ENCODE peak calls at places on chromosome 5, in seven cellular contexts. One of them, this sample, is unnamed.

GRCh38 chr5:157265714-157266285 is at the start of gene CYFIP2:
- DNase-seq in PC-3: peak; percentile 80
- DNase-seq in fibroblast of lung: peak; percentile 23
- DNase-seq in dorsolateral prefrontal cortex: peak; percentile 77
- DNase-seq in sigmoid colon: peak; percentile 68
- DNase-seq in adipocyte: peak; percentile 77
- DNase-seq in cardiac muscle cell: peak; percentile 19
- DNase-seq in this sample: peak; percentile 30

GRCh38 chr5:97101189-97101910 is 41.1 kb downstream of the LIX1 start:
- DNase-seq in cardiac muscle cell: no peak
- DNase-seq in sigmoid colon: no peak
- DNase-seq in dorsolateral prefrontal cortex: no peak
- DNase-seq in fibroblast of lung: peak; percentile 40
- DNase-seq in PC-3: no peak
- DNase-seq in adipocyte: peak; percentile 16
- DNase-seq in this sample: no peak

GRCh38 chr5:151018846-151019245 is 1.5 kb upstream of the GPX3 start:
- DNase-seq in dorsolateral prefrontal cortex: no peak
- DNase-seq in sigmoid colon: no peak
- DNase-seq in adipocyte: no peak
- DNase-seq in fibroblast of lung: peak; percentile 56
- DNase-seq in cardiac muscle cell: no peak
- DNase-seq in PC-3: no peak
- DNase-seq in this sample: no peak

GRCh38 chr5:100647461-100648230 is 112.5 kb downstream of the FAM174A start:
- DNase-seq in adipocyte: peak; percentile 11
- DNase-seq in dorsolateral prefrontal cortex: no peak
- DNase-seq in sigmoid colon: peak; percentile 74
- DNase-seq in fibroblast of lung: peak; percentile 27
- DNase-seq in cardiac muscle cell: peak; percentile 33
- DNase-seq in PC-3: peak; percentile 57
- DNase-seq in this sample: peak; percentile 6

GRCh38 chr5:122493776-122494518 is 181.9 kb downstream of the SNCAIP start:
- DNase-seq in sigmoid colon: no peak
- DNase-seq in adipocyte: no peak
- DNase-seq in fibroblast of lung: peak; percentile 45
- DNase-seq in PC-3: peak; percentile 15
- DNase-seq in dorsolateral prefrontal cortex: no peak
- DNase-seq in cardiac muscle cell: no peak
- DNase-seq in this sample: no peak

GRCh38 chr5:86909461-86909881 is 291.7 kb downstream of the COX7C start:
- DNase-seq in sigmoid colon: no peak
- DNase-seq in dorsolateral prefrontal cortex: no peak
- DNase-seq in adipocyte: peak; percentile 28
- DNase-seq in PC-3: peak; percentile 97
- DNase-seq in cardiac muscle cell: peak; percentile 74
- DNase-seq in fibroblast of lung: peak; percentile 70
- DNase-seq in this sample: no peak

GRCh38 chr5:35269006-35269405 is 38.7 kb upstream of the PRLR start:
- DNase-seq in PC-3: no peak
- DNase-seq in sigmoid colon: no peak
- DNase-seq in dorsolateral prefrontal cortex: no peak
- DNase-seq in adipocyte: no peak
- DNase-seq in fibroblast of lung: no peak
- DNase-seq in cardiac muscle cell: no peak
- DNase-seq in this sample: no peak

GRCh38 chr5:93926831-93927600 is 185.6 kb upstream of the POU5F2 start:
- DNase-seq in cardiac muscle cell: no peak
- DNase-seq in PC-3: no peak
- DNase-seq in dorsolateral prefrontal cortex: no peak
- DNase-seq in fibroblast of lung: peak; percentile 64
- DNase-seq in sigmoid colon: no peak
- DNase-seq in adipocyte: peak; percentile 21
- DNase-seq in this sample: no peak

GRCh38 chr5:102049517-102049916 is 246.6 kb downstream of the SLCO4C1 start:
- DNase-seq in cardiac muscle cell: no peak
- DNase-seq in fibroblast of lung: no peak
- DNase-seq in dorsolateral prefrontal cortex: no peak
- DNase-seq in PC-3: no peak
- DNase-seq in sigmoid colon: no peak
- DNase-seq in adipocyte: no peak
- DNase-seq in this sample: no peak

DNA sequence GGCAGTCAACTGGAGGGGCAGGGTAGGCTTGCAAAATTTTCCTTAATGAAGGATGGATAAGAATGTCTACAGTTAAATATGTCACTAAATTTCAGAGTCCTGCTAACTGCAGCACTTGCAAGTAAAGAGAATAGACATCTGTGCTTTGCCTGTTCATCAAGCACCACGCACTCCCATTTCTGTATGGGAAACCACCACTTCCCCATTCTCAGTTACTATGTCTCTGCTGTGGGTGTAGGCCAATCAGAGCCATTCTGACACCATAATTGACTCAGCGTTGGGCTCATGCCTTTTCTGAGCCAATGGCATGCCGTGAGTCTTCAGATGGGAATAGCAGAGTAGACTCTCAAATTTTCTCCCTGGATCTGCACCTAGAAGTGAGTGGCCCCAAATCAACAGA is 247.5 kb downstream of the GABRB2 start:
- DNase-seq in adipocyte: no peak
- DNase-seq in sigmoid colon: no peak
- DNase-seq in dorsolateral prefrontal cortex: no peak
- DNase-seq in fibroblast of lung: no peak
- DNase-seq in PC-3: no peak
- DNase-seq in cardiac muscle cell: no peak
- DNase-seq in this sample: no peak
- H3K4me3 ChIP-seq in adipocyte: no peak overlapping the region
- H3K4me3 ChIP-seq in sigmoid colon: no peak overlapping the region
- H3K4me3 ChIP-seq in dorsolateral prefrontal cortex: no peak overlapping the region
- H3K4me3 ChIP-seq in fibroblast of lung: no peak overlapping the region
- H3K4me3 ChIP-seq in PC-3: no peak overlapping the region
- H3K4me3 ChIP-seq in cardiac muscle cell: no peak overlapping the region
- H3K4me3 ChIP-seq in this sample: no peak overlapping the region

GRCh38 chr5:149424371-149425315 is 45.6 kb upstream of the IL17B start:
- DNase-seq in dorsolateral prefrontal cortex: no peak
- DNase-seq in fibroblast of lung: peak; percentile 43
- DNase-seq in PC-3: no peak
- DNase-seq in sigmoid colon: no peak
- DNase-seq in adipocyte: no peak
- DNase-seq in cardiac muscle cell: no peak
- DNase-seq in this sample: no peak

GRCh38 chr5:149426931-149427330 is 47.8 kb upstream of the IL17B start:
- DNase-seq in dorsolateral prefrontal cortex: no peak
- DNase-seq in sigmoid colon: no peak
- DNase-seq in adipocyte: no peak
- DNase-seq in PC-3: peak; percentile 44
- DNase-seq in cardiac muscle cell: no peak
- DNase-seq in fibroblast of lung: peak; percentile 73
- DNase-seq in this sample: no peak

GRCh38 chr5:149423287-149424268 is 44.5 kb upstream of the IL17B start:
- DNase-seq in adipocyte: peak; percentile 57
- DNase-seq in fibroblast of lung: peak; percentile 85
- DNase-seq in PC-3: no peak
- DNase-seq in cardiac muscle cell: peak; percentile 72
- DNase-seq in dorsolateral prefrontal cortex: no peak
- DNase-seq in sigmoid colon: peak; percentile 89
- DNase-seq in this sample: no peak

GRCh38 chr5:149427374-149427773 is 48.3 kb upstream of the IL17B start:
- DNase-seq in PC-3: no peak
- DNase-seq in dorsolateral prefrontal cortex: no peak
- DNase-seq in sigmoid colon: no peak
- DNase-seq in fibroblast of lung: no peak
- DNase-seq in adipocyte: no peak
- DNase-seq in cardiac muscle cell: no peak
- DNase-seq in this sample: no peak

GRCh38 chr5:149425729-149426128 is 46.6 kb upstream of the IL17B start:
- DNase-seq in sigmoid colon: no peak
- DNase-seq in dorsolateral prefrontal cortex: no peak
- DNase-seq in cardiac muscle cell: no peak
- DNase-seq in fibroblast of lung: no peak
- DNase-seq in adipocyte: no peak
- DNase-seq in PC-3: no peak
- DNase-seq in this sample: no peak
- H3K4me3 ChIP-seq in sigmoid colon: no peak overlapping the region
- H3K4me3 ChIP-seq in dorsolateral prefrontal cortex: no peak overlapping the region
- H3K4me3 ChIP-seq in cardiac muscle cell: peak overlapping the region; percentile 37
- H3K4me3 ChIP-seq in fibroblast of lung: no peak overlapping the region
- H3K4me3 ChIP-seq in adipocyte: no peak overlapping the region
- H3K4me3 ChIP-seq in PC-3: no peak overlapping the region
- H3K4me3 ChIP-seq in this sample: no peak overlapping the region

DNA sequence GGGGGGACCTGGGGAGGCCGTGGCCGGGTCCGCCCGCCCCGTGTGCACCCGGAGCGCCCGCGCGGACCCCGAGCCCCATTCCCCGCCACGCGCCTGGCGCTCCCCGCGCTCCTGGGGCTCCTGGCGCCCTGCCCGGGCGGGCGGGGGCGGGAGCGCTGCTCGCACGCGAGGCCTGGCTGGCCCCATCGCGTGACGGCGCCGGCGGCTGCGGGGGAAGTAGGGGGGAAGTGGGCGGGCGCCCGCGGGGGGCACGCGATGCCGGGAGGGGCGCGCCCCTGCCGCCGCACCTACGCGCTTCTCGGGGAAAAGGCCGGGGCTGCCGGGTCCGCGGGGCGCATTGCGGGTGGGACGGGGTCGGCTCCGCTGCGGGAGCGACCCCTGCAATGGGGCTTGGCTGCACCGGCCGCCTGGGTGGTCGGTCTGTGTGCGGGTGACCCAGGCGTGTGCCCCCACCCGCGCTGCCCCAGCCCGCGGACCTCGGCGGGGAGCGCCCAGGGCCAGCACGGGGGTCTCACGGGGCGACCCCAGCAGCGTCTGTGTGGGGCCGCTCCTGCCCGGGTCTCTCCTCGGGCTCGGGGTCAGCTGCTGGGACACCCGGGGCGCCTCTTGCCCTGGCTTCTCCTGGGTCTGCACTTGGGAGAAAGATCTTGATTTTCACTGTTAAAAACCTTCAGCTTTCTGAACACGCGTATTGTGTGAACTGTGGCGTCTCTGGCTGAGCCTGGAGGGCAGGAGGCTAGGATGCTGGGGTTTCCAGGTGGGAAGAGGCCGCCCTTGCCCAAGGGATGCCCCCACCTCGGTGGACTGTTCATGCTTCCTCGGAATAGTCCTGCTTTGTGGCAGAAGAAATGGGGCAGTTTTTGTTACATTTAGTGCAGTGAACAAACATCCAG is 52.4 kb downstream of the AHRR start:
- DNase-seq in dorsolateral prefrontal cortex: no peak
- DNase-seq in PC-3: peak; percentile 37
- DNase-seq in sigmoid colon: no peak
- DNase-seq in adipocyte: peak; percentile 89
- DNase-seq in cardiac muscle cell: peak; percentile 73
- DNase-seq in fibroblast of lung: peak; percentile 67
- DNase-seq in this sample: peak; percentile 66
- H3K4me3 ChIP-seq in dorsolateral prefrontal cortex: peak overlapping the region; percentile 61
- H3K4me3 ChIP-seq in PC-3: no peak overlapping the region
- H3K4me3 ChIP-seq in sigmoid colon: peak overlapping the region; percentile 59
- H3K4me3 ChIP-seq in adipocyte: peak overlapping the region; percentile 71
- H3K4me3 ChIP-seq in cardiac muscle cell: peak overlapping the region; percentile 26
- H3K4me3 ChIP-seq in fibroblast of lung: peak overlapping the region; percentile 57
- H3K4me3 ChIP-seq in this sample: no peak overlapping the region

DNA sequence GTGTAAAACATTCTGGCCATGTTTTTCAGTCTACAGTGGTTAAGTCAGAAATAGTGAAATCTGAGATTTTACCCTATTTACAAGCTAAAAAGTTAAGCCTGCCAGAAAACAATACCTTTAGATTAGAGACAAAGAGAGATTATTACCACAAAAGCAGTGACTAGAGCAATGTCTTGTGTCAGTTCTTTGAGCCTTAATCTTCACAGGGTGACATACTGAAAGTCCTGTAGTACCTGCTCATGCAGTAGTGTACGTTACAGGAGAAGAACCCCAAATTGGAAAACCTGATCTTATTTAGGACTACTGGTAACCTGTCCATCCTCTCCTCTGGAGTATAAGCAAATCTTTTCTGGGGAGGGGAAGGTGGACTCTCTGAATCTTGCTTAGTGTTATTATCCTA is 55.6 kb downstream of the ERBIN start:
- DNase-seq in cardiac muscle cell: no peak
- DNase-seq in sigmoid colon: no peak
- DNase-seq in dorsolateral prefrontal cortex: no peak
- DNase-seq in fibroblast of lung: no peak
- DNase-seq in adipocyte: no peak
- DNase-seq in PC-3: no peak
- DNase-seq in this sample: no peak
- H3K4me3 ChIP-seq in cardiac muscle cell: no peak overlapping the region
- H3K4me3 ChIP-seq in sigmoid colon: no peak overlapping the region
- H3K4me3 ChIP-seq in dorsolateral prefrontal cortex: no peak overlapping the region
- H3K4me3 ChIP-seq in fibroblast of lung: no peak overlapping the region
- H3K4me3 ChIP-seq in adipocyte: no peak overlapping the region
- H3K4me3 ChIP-seq in PC-3: no peak overlapping the region
- H3K4me3 ChIP-seq in this sample: no peak overlapping the region

GRCh38 chr5:14211818-14212799 is 69.0 kb downstream of the TRIO start:
- DNase-seq in sigmoid colon: no peak
- DNase-seq in PC-3: no peak
- DNase-seq in cardiac muscle cell: no peak
- DNase-seq in fibroblast of lung: no peak
- DNase-seq in adipocyte: no peak
- DNase-seq in dorsolateral prefrontal cortex: no peak
- DNase-seq in this sample: no peak
- H3K4me3 ChIP-seq in sigmoid colon: no peak overlapping the region
- H3K4me3 ChIP-seq in PC-3: no peak overlapping the region
- H3K4me3 ChIP-seq in cardiac muscle cell: no peak overlapping the region
- H3K4me3 ChIP-seq in fibroblast of lung: no peak overlapping the region
- H3K4me3 ChIP-seq in adipocyte: no peak overlapping the region
- H3K4me3 ChIP-seq in dorsolateral prefrontal cortex: no peak overlapping the region
- H3K4me3 ChIP-seq in this sample: no peak overlapping the region

GRCh38 chr5:40347981-40348725 is 331.6 kb upstream of the PTGER4 start:
- DNase-seq in sigmoid colon: no peak
- DNase-seq in PC-3: no peak
- DNase-seq in adipocyte: no peak
- DNase-seq in fibroblast of lung: no peak
- DNase-seq in cardiac muscle cell: no peak
- DNase-seq in dorsolateral prefrontal cortex: peak; percentile 73
- DNase-seq in this sample: no peak
- H3K4me3 ChIP-seq in sigmoid colon: no peak overlapping the region
- H3K4me3 ChIP-seq in PC-3: no peak overlapping the region
- H3K4me3 ChIP-seq in adipocyte: no peak overlapping the region
- H3K4me3 ChIP-seq in fibroblast of lung: no peak overlapping the region
- H3K4me3 ChIP-seq in cardiac muscle cell: no peak overlapping the region
- H3K4me3 ChIP-seq in dorsolateral prefrontal cortex: no peak overlapping the region
- H3K4me3 ChIP-seq in this sample: no peak overlapping the region

GRCh38 chr5:55714339-55714738 is 2.2 kb upstream of the SLC38A9 start:
- DNase-seq in PC-3: no peak
- DNase-seq in cardiac muscle cell: no peak
- DNase-seq in fibroblast of lung: no peak
- DNase-seq in adipocyte: no peak
- DNase-seq in sigmoid colon: no peak
- DNase-seq in dorsolateral prefrontal cortex: no peak
- DNase-seq in this sample: no peak

GRCh38 chr5:55713871-55714270 is 1.7 kb upstream of the SLC38A9 start:
- DNase-seq in sigmoid colon: no peak
- DNase-seq in dorsolateral prefrontal cortex: no peak
- DNase-seq in adipocyte: peak; percentile 9
- DNase-seq in cardiac muscle cell: no peak
- DNase-seq in fibroblast of lung: no peak
- DNase-seq in PC-3: no peak
- DNase-seq in this sample: no peak

GRCh38 chr5:55714749-55715148 is 2.6 kb upstream of the SLC38A9 start:
- DNase-seq in adipocyte: no peak
- DNase-seq in cardiac muscle cell: no peak
- DNase-seq in sigmoid colon: no peak
- DNase-seq in PC-3: no peak
- DNase-seq in fibroblast of lung: no peak
- DNase-seq in dorsolateral prefrontal cortex: no peak
- DNase-seq in this sample: no peak

GRCh38 chr5:55711531-55712022 is 547 bp downstream of the SLC38A9 start:
- DNase-seq in fibroblast of lung: no peak
- DNase-seq in adipocyte: no peak
- DNase-seq in cardiac muscle cell: no peak
- DNase-seq in sigmoid colon: no peak
- DNase-seq in dorsolateral prefrontal cortex: no peak
- DNase-seq in PC-3: no peak
- DNase-seq in this sample: peak; percentile 14

GRCh38 chr5:55712023-55712859 is at the start of gene SLC38A9:
- DNase-seq in sigmoid colon: peak; percentile 97
- DNase-seq in adipocyte: peak; percentile 98
- DNase-seq in PC-3: peak; percentile 85
- DNase-seq in cardiac muscle cell: peak; percentile 97
- DNase-seq in fibroblast of lung: peak; percentile 93
- DNase-seq in dorsolateral prefrontal cortex: peak; percentile 97
- DNase-seq in this sample: peak; percentile 93
- H3K4me3 ChIP-seq in sigmoid colon: peak within 1 kb of the TSS; percentile 86
- H3K4me3 ChIP-seq in adipocyte: peak within 1 kb of the TSS; percentile 97
- H3K4me3 ChIP-seq in PC-3: peak within 1 kb of the TSS; percentile 86
- H3K4me3 ChIP-seq in cardiac muscle cell: peak within 1 kb of the TSS; percentile 91
- H3K4me3 ChIP-seq in fibroblast of lung: peak within 1 kb of the TSS; percentile 83
- H3K4me3 ChIP-seq in dorsolateral prefrontal cortex: peak within 1 kb of the TSS; percentile 96
- H3K4me3 ChIP-seq in this sample: peak within 1 kb of the TSS; percentile 81

This sample was measured in endothelial cell of umbilical vein.